ENCODE peak calls at places on chromosomes 16 and 17, in six cellular contexts. T is non-pigmented ciliary epithelial cell; L is smooth muscle cell of the brain vasculature; N is mucosa of descending colon; J is activated CD8-positive, alpha-beta memory T cell treated with anti-CD3 and anti-CD28 coated beads for 24 hours; Z is activated CD4-positive, alpha-beta T cell treated with anti-CD3 and anti-CD28 coated beads for 4 hours. P is an unnamed sample.

GRCh38 chr17:39098474-39099090 is 52.9 kb downstream of the PLXDC1 start:
- DNase-seq in T (no peak), L (no peak), N (no peak), J (no peak), Z (no peak), P (no peak)

GRCh38 chr16:85752511-85753420 is 1.9 kb upstream of the C16orf74 start:
- DNase-seq in T (no peak), L (no peak), N (no peak), J (no peak), Z (no peak), P (no peak)

GRCh38 chr16:21167360-21167759 is 8.9 kb downstream of the LDAF1 start:
- DNase-seq in T (peak; percentile 87), L (no peak), N (no peak), J (no peak), Z (no peak), P (peak; percentile 53)

GRCh38 chr17:5355416-5356129 is 63.9 kb downstream of the NUP88 start:
- DNase-seq in T (no peak), L (no peak), N (no peak), J (no peak), Z (no peak), P (no peak)

GRCh38 chr17:80389011-80389995 is 25.7 kb upstream of the ENDOV start:
- DNase-seq in T (no peak), L (peak; percentile 9), N (no peak), J (no peak), Z (no peak), P (peak; percentile 22)

GRCh38 chr16:35152067-35152627 is 1692.7 kb downstream of the TP53TG3F start:
- DNase-seq in T (no peak), L (no peak), N (no peak), J (no peak), Z (no peak), P (no peak)

GRCh38 chr16:23088018-23088417 is 61.2 kb downstream of the USP31 start:
- DNase-seq in T (no peak), L (no peak), N (no peak), J (no peak), Z (no peak), P (no peak)

GRCh38 chr16:17691621-17692231 is 221.0 kb upstream of the XYLT1 start:
- DNase-seq in T (no peak), L (no peak), N (no peak), J (no peak), Z (no peak), P (no peak)

GRCh38 chr17:78151514-78152008 is 5.4 kb downstream of the C17orf99 start:
- DNase-seq in T (no peak), L (no peak), N (peak; percentile 82), J (no peak), Z (no peak), P (no peak)

P was measured in skeletal muscle cell.